ENCODE peak calls at places on chromosomes 11 and 22, in five cellular contexts. A, X, B, Z and G are unnamed samples. For H3K27me3, the result is how much of the 10 kb centered on the place peaks cover.

GRCh38 chr11:34976496-34976895 is 60.1 kb downstream of the PDHX start:
- DNase-seq in B (no peak), Z (no peak), X (no peak), A (no peak), G (no peak)

GRCh38 chr11:2072551-2073261 is 66.5 kb downstream of the IGF2 start:
- DNase-seq in X (peak), A (no peak), Z (peak), B (no peak), G (no peak)

GRCh38 chr11:7514099-7514725 is 413 bp downstream of the PPFIBP2 start:
- DNase-seq in X (no peak), A (peak), B (peak), Z (no peak), G (peak)

GRCh38 chr11:92879086-92879485 is 90.4 kb upstream of the MTNR1B start:
- DNase-seq in Z (no peak), A (no peak), B (no peak), X (no peak), G (no peak)

GRCh38 chr22:31695423-31695822 is 33.4 kb upstream of the PISD start:
- DNase-seq in Z (no peak), B (no peak), X (no peak), A (no peak), G (no peak)

GRCh38 chr11:12800032-12800671 is 125.9 kb downstream of the TEAD1 start:
- DNase-seq in B (no peak), X (no peak), A (peak), Z (peak), G (no peak)

GRCh38 chr22:28187612-28188011 is 268.6 kb upstream of the PITPNB start:
- DNase-seq in Z (no peak), X (no peak), B (no peak), A (no peak), G (no peak)

GRCh38 chr11:58829736-58830135 is 14.8 kb downstream of the GLYATL2 start:
- DNase-seq in X (no peak), Z (peak), A (no peak), B (no peak), G (no peak)

GRCh38 chr11:106082096-106082495 is 4.6 kb downstream of the AASDHPPT start:
- DNase-seq in X (no peak), B (no peak), A (no peak), Z (no peak), G (no peak)

GRCh38 chr11:126357055-126357962 is 1.8 kb downstream of the ST3GAL4 start:
- DNase-seq in A (no peak), B (peak), Z (no peak), X (peak), G (peak)

GRCh38 chr22:23278883-23279675 is 98.8 kb downstream of the BCR start:
- DNase-seq in X (no peak), Z (no peak), B (no peak), A (peak), G (peak)

GRCh38 chr22:36243996-36244395 is 4.7 kb upstream of the APOL2 start:
- DNase-seq in B (no peak), A (no peak), X (no peak), Z (no peak), G (no peak)

GRCh38 chr11:120280566-120281160 is 40.7 kb downstream of the POU2F3 start:
- DNase-seq in Z (no peak), A (no peak), X (no peak), B (no peak), G (no peak)

GRCh38 chr11:79439893-79440450 is 858 bp downstream of the TENM4 start:
- DNase-seq in X (peak), B (peak), A (peak), Z (no peak), G (peak)

GRCh38 chr11:3914807-3915206 is 59.3 kb downstream of the STIM1 start:
- DNase-seq in A (no peak), B (no peak), Z (no peak), X (no peak), G (no peak)

GRCh38 chr22:31177420-31178162 is 17.6 kb downstream of the RNF185 start:
- DNase-seq in A (no peak), Z (peak), B (no peak), X (no peak), G (no peak)

GRCh38 chr11:2185324-2186085 is 13.9 kb upstream of the TH start:
- DNase-seq in Z (no peak), B (no peak), A (no peak), X (no peak), G (no peak)

GRCh38 chr22:39723899-39724351 is 153.4 kb downstream of the CACNA1I start:
- DNase-seq in X (no peak), Z (peak), B (no peak), A (no peak), G (no peak)

GRCh38 chr11:14609902-14610301 is 33.7 kb upstream of the PDE3B start:
- DNase-seq in A (no peak), X (no peak), Z (no peak), B (no peak), G (no peak)

GRCh38 chr22:35914665-35915476 is 113.8 kb downstream of the RBFOX2 start:
- DNase-seq in Z (peak), X (no peak), B (no peak), A (peak), G (peak)

GRCh38 chr22:17655289-17655688 is 16.7 kb downstream of the BCL2L13 start:
- DNase-seq in B (no peak), X (no peak), A (no peak), Z (no peak), G (no peak)

GRCh38 chr22:31327786-31328544 is 18.2 kb downstream of the PATZ1 start:
- DNase-seq in B (no peak), X (no peak), A (no peak), Z (no peak), G (no peak)

GRCh38 chr11:86287468-86287796 is 14.6 kb upstream of the HIKESHI start:
- DNase-seq in A (no peak), Z (no peak), X (no peak), B (no peak), G (no peak)

GRCh38 chr22:35367331-35367886 is 13.5 kb upstream of the HMOX1 start:
- DNase-seq in X (no peak), A (peak), B (no peak), Z (no peak), G (no peak)

GRCh38 chr11:17734986-17735822 is 623 bp downstream of the KCNC1 start:
- DNase-seq in A (peak), B (peak), Z (peak), X (peak), G (peak)

GRCh38 chr22:26170795-26171194 is 1.5 kb downstream of the SEZ6L start:
- DNase-seq in B (peak), X (no peak), A (no peak), Z (no peak), G (no peak)

GRCh38 chr11:62627718-62628117 is 5.9 kb upstream of the B3GAT3 start:
- DNase-seq in B (no peak), Z (no peak), A (no peak), X (no peak), G (no peak)
- TF ChIP-seq CTCF in B (no peak), Z (no peak), A (no peak), X (no peak), G (no peak)

GRCh38 chr11:110096369-110096976 is 3.3 kb downstream of the ZC3H12C start:
- DNase-seq in Z (no peak), A (no peak), X (no peak), B (no peak), G (no peak)
- H3K27ac ChIP-seq in Z (no peak), A (no peak), X (no peak), B (no peak), G (no peak)

DNA sequence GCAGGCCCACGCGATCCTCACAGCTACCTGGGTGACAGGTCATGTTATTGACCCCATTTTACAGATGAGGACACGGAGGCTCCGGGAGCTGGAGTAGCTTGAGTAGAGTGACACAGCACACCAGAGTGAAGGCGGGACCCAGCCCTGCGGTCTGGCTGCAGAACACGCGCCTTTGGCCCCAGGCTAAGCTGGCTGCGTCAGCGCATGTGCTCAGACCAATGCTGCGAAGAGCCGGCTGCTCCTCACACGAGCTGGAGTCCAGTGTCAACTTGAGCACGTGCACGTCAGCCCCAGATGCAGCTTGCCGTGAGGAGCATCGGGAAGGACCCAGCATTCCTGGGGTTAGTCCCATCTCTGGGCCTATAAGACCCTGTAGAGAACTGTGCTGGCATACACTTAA is 49.9 kb downstream of the SCUBE1 start:
- DNase-seq in B (no peak), X (no peak), Z (no peak), A (peak), G (no peak)
- H3K27me3 ChIP-seq in B (under half), X (under half), Z (under half), A (under half), G (under half)

GRCh38 chr11:123518496-123519054 is 88.5 kb downstream of the GRAMD1B start:
- DNase-seq in A (no peak), Z (no peak), X (no peak), B (no peak), G (no peak)

GRCh38 chr11:123519797-123520193 is 89.7 kb downstream of the GRAMD1B start:
- DNase-seq in B (no peak), Z (no peak), A (no peak), X (no peak), G (no peak)

GRCh38 chr11:123521001-123521400 is 90.9 kb downstream of the GRAMD1B start:
- DNase-seq in A (no peak), X (no peak), Z (no peak), B (no peak), G (no peak)

GRCh38 chr11:123517559-123518364 is 87.7 kb downstream of the GRAMD1B start:
- DNase-seq in Z (no peak), B (no peak), A (no peak), X (no peak), G (no peak)

GRCh38 chr11:123519055-123519796 is 89.2 kb downstream of the GRAMD1B start:
- DNase-seq in Z (peak), A (no peak), X (no peak), B (no peak), G (no peak)
- TF ChIP-seq CTCF in Z (no peak), A (no peak), X (no peak), B (no peak), G (no peak)

GRCh38 chr22:46879083-46879482 is 116.6 kb downstream of the TBC1D22A start:
- DNase-seq in Z (peak), B (no peak), X (no peak), A (no peak), G (no peak)
- H3K27ac ChIP-seq in Z (no peak), B (no peak), X (no peak), A (no peak), G (no peak)